ENCODE peak calls at places on chromosome 3, in eight cellular contexts. Y is CD4-positive, alpha-beta T cell; P is breast epithelium; W is AG09309; U is heart right ventricle; E is activated CD8-positive, alpha-beta T cell treated with anti-CD3 and anti-CD28 coated beads for 36 hours; K is heart left ventricle; Z is mucosa of descending colon. B is an unnamed sample.

GRCh38 chr3:195583831-195584542 is at the start of gene APOD:
- DNase-seq in K (peak), U (peak), Z (peak), Y (no peak), P (peak), W (no peak), E (peak), B (no peak)

GRCh38 chr3:12758025-12758830 is 831 bp downstream of the TMEM40 start:
- DNase-seq in W (peak), Z (peak), Y (no peak), K (peak), P (peak), U (peak), E (no peak), B (no peak)

GRCh38 chr3:42755681-42756578 is 17.1 kb downstream of the CCDC13 start:
- DNase-seq in Z (no peak), U (no peak), W (no peak), K (no peak), Y (no peak), P (no peak), E (peak), B (no peak)

GRCh38 chr3:160409812-160410610 is 10.6 kb downstream of the SMC4 start:
- DNase-seq in E (no peak), W (no peak), Y (no peak), U (no peak), K (no peak), Z (no peak), P (no peak), B (no peak)

GRCh38 chr3:126113733-126114132 is 29.8 kb upstream of the SLC41A3 start:
- DNase-seq in Z (no peak), P (no peak), W (no peak), K (no peak), E (peak), Y (no peak), U (no peak), B (no peak)

GRCh38 chr3:162932503-162932902 is 1435.9 kb downstream of the OTOL1 start:
- DNase-seq in W (no peak), Z (no peak), U (no peak), P (no peak), Y (no peak), K (no peak), E (no peak), B (no peak)

GRCh38 chr3:152469238-152470025 is 200.7 kb downstream of the MBNL1 start:
- DNase-seq in K (no peak), Y (no peak), P (no peak), W (no peak), Z (no peak), E (no peak), U (no peak), B (no peak)

GRCh38 chr3:141051641-141052569 is 758 bp downstream of the SPSB4 start:
- DNase-seq in K (peak), Y (no peak), E (no peak), Z (no peak), P (no peak), W (no peak), U (peak), B (peak)

GRCh38 chr3:171860830-171861535 is 17.8 kb downstream of the TMEM212 start:
- DNase-seq in E (no peak), W (peak), Z (no peak), Y (no peak), U (no peak), P (no peak), K (no peak), B (no peak)

GRCh38 chr3:14837864-14838263 is 19.1 kb downstream of the FGD5 start:
- DNase-seq in P (no peak), K (peak), W (no peak), E (no peak), Z (no peak), U (peak), Y (no peak), B (no peak)

GRCh38 chr3:140388525-140388924 is 289.3 kb upstream of the TRIM42 start:
- DNase-seq in Z (no peak), K (no peak), U (no peak), E (no peak), Y (no peak), P (no peak), W (no peak), B (no peak)

GRCh38 chr3:59451041-59451763 is 401.4 kb upstream of the CFAP20DC start:
- DNase-seq in K (no peak), E (peak), W (no peak), P (no peak), Y (peak), Z (peak), U (no peak), B (no peak)

GRCh38 chr3:41362638-41363559 is 163.6 kb downstream of the CTNNB1 start:
- DNase-seq in W (no peak), U (no peak), Z (no peak), K (peak), P (no peak), E (no peak), Y (no peak), B (no peak)

GRCh38 chr3:52270252-52270754 is 8.1 kb downstream of the WDR82 start:
- DNase-seq in P (no peak), K (no peak), U (no peak), Z (no peak), Y (no peak), W (no peak), E (no peak), B (no peak)

GRCh38 chr3:72436863-72437592 is 411.2 kb downstream of the SHQ1 start:
- DNase-seq in Z (no peak), K (no peak), U (no peak), P (no peak), W (no peak), E (no peak), Y (no peak), B (no peak)

GRCh38 chr3:9158865-9159630 is 90.4 kb downstream of the SRGAP3 start:
- DNase-seq in E (no peak), P (no peak), U (no peak), W (no peak), Z (no peak), Y (no peak), K (no peak), B (no peak)

GRCh38 chr3:134481166-134481565 is 4.6 kb downstream of the ANAPC13 start:
- DNase-seq in K (no peak), P (no peak), W (no peak), U (no peak), Y (no peak), E (no peak), Z (no peak), B (no peak)

GRCh38 chr3:21435871-21436270 is 315.1 kb downstream of the ZNF385D start:
- DNase-seq in Y (no peak), K (no peak), Z (no peak), W (peak), U (no peak), E (no peak), P (no peak), B (no peak)

GRCh38 chr3:65170357-65171090 is 482.7 kb upstream of the ADAMTS9 start:
- DNase-seq in W (peak), P (peak), K (peak), U (peak), Y (no peak), E (no peak), Z (peak), B (no peak)

DNA sequence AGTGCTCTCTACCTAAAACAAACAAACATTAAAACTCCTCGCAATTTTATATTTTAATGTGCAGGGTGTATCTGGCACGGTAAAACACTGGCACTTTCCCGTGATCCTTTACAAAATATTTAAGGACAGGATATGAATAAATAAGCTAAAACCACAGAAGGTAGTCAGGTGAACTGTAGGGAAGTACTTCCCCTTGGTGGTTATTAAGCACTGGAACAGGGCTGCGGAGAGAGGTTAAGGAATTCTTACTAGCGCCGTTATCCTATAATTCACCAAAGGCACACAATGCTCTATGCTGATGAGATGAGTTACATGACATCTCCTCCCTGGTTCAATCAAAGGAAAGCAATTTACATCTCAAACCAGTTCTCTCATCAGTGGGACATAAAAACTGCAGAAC is 289.8 kb downstream of the ZBTB20 start:
- DNase-seq in U (no peak), Z (no peak), E (no peak), Y (no peak), P (no peak), K (no peak), W (no peak), B (no peak)
- TF ChIP-seq CTCF in U (no peak), Z (no peak), E (no peak), Y (no peak), P (no peak), K (no peak), W (no peak), B (no peak)

DNA sequence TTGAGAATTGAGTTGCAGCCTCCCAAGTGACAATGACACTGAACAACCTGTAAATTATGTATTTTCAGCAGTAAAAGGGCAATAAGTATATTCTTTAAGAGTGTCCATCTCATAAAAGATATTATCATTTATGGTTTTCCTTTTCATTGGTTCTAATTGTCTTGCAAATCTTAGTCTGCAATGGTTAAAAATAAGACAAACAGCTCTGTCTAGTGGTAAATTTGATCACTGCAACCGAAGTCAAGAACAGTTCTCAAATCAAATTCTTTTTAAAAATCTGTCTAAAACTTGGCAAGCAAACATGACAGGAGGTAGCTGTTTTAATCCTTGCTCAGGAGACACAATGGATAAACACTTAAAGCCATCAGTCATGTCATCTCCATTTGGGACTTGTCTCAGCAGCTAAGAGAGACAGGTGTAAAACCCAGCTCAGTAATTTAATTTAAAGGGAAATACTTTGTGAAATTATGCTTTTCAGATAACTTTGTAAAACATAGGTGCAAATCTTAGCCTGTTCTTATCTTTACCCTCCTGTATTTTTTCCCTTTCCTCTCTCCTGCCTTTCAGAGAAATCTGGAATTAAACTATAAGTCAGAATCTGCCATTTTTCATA is 150.3 kb upstream of the ARHGEF26 start:
- DNase-seq in U (no peak), Y (no peak), P (no peak), Z (no peak), E (no peak), K (no peak), W (no peak), B (no peak)
- TF ChIP-seq CTCF in U (peak), Y (no peak), P (no peak), Z (no peak), E (no peak), K (no peak), W (peak), B (peak)

GRCh38 chr3:144585408-144585807 is 613.8 kb downstream of the DIPK2A start:
- DNase-seq in Z (no peak), Y (no peak), U (no peak), P (no peak), E (no peak), K (no peak), W (no peak), B (no peak)
- TF ChIP-seq CTCF in Z (no peak), Y (no peak), U (peak), P (no peak), E (no peak), K (no peak), W (no peak), B (no peak)

GRCh38 chr3:176927985-176928931 is 269.0 kb downstream of the TBL1XR1 start:
- DNase-seq in W (no peak), Z (no peak), U (no peak), E (no peak), P (no peak), K (no peak), Y (no peak), B (no peak)

GRCh38 chr3:176927280-176927679 is 270.0 kb downstream of the TBL1XR1 start:
- DNase-seq in K (no peak), E (no peak), P (no peak), Z (no peak), W (no peak), U (no peak), Y (no peak), B (no peak)

GRCh38 chr3:176930942-176931341 is 266.3 kb downstream of the TBL1XR1 start:
- DNase-seq in Z (no peak), K (no peak), P (no peak), U (no peak), W (no peak), Y (no peak), E (no peak), B (no peak)

GRCh38 chr3:176926688-176927087 is 270.6 kb downstream of the TBL1XR1 start:
- DNase-seq in U (no peak), Y (no peak), Z (no peak), K (no peak), W (no peak), E (no peak), P (no peak), B (no peak)

DNA sequence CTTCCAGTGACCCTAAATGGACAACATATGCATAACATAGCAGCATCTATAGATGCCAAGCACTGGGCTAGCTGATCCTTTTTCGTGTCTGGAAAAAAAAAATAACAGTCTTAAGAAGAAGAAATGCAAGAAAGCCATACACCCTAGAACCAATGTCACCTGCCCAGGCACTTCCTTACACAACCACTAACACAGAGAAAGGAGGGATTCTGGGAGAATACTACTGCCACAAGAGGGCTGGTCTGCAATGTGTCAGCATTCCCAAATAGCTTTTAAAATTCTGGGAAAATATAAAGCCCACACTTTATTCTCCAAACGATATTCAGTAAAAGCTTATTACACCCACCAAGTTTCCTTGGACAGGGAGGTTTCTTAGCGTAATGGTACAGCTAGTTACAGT is 271.2 kb downstream of the TBL1XR1 start:
- DNase-seq in Z (no peak), E (no peak), W (no peak), K (no peak), Y (no peak), U (no peak), P (no peak), B (no peak)
- TF ChIP-seq CTCF in Z (no peak), E (no peak), W (no peak), K (no peak), Y (no peak), U (no peak), P (no peak), B (no peak)

DNA sequence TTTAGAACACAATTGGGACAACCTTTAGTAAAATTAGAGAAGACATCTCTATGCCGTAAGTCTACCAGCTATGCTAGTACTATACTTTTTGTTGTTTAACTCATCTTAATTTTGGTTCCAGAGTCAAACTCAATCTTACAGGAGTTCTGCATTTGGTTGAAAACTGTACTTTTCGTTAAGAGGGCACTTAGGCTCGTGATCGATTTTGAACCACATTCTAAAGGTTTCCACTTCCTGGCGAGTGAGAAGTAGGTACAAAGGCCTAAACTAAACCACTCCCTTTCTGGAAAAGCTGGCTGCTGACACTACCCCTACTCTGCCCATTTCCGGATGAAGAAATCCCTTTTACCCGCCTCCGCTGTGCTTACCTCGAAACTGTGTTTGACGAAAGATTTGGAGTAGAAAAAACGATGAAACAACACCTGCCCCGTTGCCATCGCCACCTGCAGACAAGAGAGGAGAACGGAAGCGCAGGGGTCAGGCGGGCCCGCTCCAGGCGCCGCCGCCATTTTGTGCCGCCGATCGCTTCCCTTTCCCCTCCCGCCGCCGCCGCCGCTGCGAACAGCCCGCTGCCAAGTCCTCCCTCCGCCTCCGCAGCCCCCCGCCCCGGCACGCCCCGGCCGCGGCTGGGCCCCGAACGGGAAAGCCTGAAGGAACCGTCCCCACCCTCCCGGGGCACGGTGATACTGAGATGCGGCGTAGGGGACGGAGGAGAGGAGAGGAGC is 748 bp downstream of the CCNL1 start:
- DNase-seq in Z (peak), K (peak), Y (peak), U (peak), E (peak), P (peak), W (no peak), B (peak)
- TF ChIP-seq CTCF in Z (no peak), K (no peak), Y (peak), U (peak), E (no peak), P (no peak), W (peak), B (peak)

GRCh38 chr3:159158213-159158612 is 356.4 kb downstream of the MFSD1 start:
- DNase-seq in P (no peak), U (no peak), E (no peak), W (no peak), Y (no peak), Z (no peak), K (no peak), B (no peak)
- TF ChIP-seq CTCF in P (no peak), U (no peak), E (no peak), W (no peak), Y (no peak), Z (no peak), K (no peak), B (no peak)

GRCh38 chr3:49654955-49655556 is 19.1 kb upstream of the APEH start:
- DNase-seq in W (no peak), Z (peak), K (no peak), Y (no peak), E (no peak), P (no peak), U (no peak), B (no peak)

GRCh38 chr3:49655731-49656285 is 18.3 kb upstream of the APEH start:
- DNase-seq in K (no peak), Z (no peak), P (no peak), E (no peak), Y (no peak), U (no peak), W (no peak), B (no peak)

GRCh38 chr3:49657208-49657915 is 16.8 kb upstream of the APEH start:
- DNase-seq in Z (no peak), P (no peak), Y (no peak), W (no peak), U (no peak), E (no peak), K (no peak), B (no peak)

GRCh38 chr3:49654176-49654825 is 19.9 kb upstream of the APEH start:
- DNase-seq in Y (no peak), W (no peak), E (no peak), U (no peak), Z (no peak), K (no peak), P (no peak), B (no peak)

DNA sequence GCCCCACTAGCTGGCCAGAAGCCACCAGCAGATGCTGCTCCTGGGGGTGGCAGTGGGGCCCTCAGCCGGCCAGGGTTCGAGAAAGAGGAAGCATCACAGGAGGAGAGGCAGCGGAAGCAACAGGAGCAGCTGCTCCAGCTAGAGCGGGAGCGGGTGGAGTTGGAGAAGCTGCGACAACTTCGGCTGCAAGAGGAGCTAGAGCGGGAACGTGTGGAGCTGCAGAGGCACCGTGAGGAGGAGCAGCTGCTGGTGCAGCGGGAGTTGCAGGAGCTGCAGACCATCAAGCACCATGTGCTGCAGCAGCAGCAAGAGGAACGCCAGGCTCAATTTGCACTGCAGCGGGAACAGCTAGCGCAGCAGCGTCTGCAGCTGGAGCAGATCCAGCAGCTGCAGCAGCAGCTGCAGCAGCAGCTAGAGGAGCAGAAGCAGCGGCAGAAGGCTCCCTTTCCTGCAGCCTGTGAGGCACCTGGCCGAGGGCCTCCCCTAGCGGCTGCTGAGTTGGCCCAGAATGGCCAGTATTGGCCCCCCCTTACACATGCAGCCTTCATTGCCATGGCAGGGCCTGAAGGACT is 17.5 kb upstream of the APEH start:
- DNase-seq in W (no peak), K (no peak), E (peak), Z (no peak), Y (no peak), U (no peak), P (no peak), B (no peak)
- TF ChIP-seq CTCF in W (peak), K (no peak), E (no peak), Z (no peak), Y (no peak), U (no peak), P (no peak), B (no peak)

GRCh38 chr3:113534365-113534764 is 2.0 kb downstream of the SIDT1 start:
- DNase-seq in Y (no peak), P (no peak), Z (no peak), E (peak), K (no peak), W (no peak), U (no peak), B (no peak)

GRCh38 chr3:113536627-113537101 is 4.3 kb downstream of the SIDT1 start:
- DNase-seq in U (no peak), P (no peak), Z (peak), Y (no peak), W (no peak), K (no peak), E (no peak), B (no peak)

GRCh38 chr3:113533534-113533892 is 1.2 kb downstream of the SIDT1 start:
- DNase-seq in U (no peak), P (no peak), K (no peak), W (no peak), Z (peak), E (peak), Y (peak), B (no peak)

GRCh38 chr3:113537155-113537554 is 4.8 kb downstream of the SIDT1 start:
- DNase-seq in E (no peak), W (no peak), Y (no peak), K (no peak), P (no peak), U (no peak), Z (no peak), B (no peak)

GRCh38 chr3:113535898-113536297 is 3.5 kb downstream of the SIDT1 start:
- DNase-seq in P (no peak), E (no peak), U (no peak), Z (no peak), K (no peak), W (no peak), Y (no peak), B (no peak)
- TF ChIP-seq CTCF in P (no peak), E (peak), U (no peak), Z (no peak), K (no peak), W (no peak), Y (peak), B (peak)